ENCODE peak calls at places on chromosome 10, in eight cellular contexts. H is HCT116, B is HepG2, Z is A549, I is upper lobe of left lung, A is IMR-90, D is right lobe of liver, V is tibial nerve. X is an unnamed sample. For H3K4me1, the result is how much of the 10 kb centered on the place peaks cover.

GRCh38 chr10:63976538-63976937 is 455.3 kb downstream of the REEP3 start:
- DNase-seq in V (peak), A (peak), D (no peak), Z (peak), H (peak), I (peak), B (peak), X (peak)

GRCh38 chr10:130137659-130138478 is 1.7 kb downstream of the GLRX3 start:
- DNase-seq in B (no peak), H (no peak), Z (no peak), A (no peak), D (no peak), I (no peak), V (no peak), X (no peak)

GRCh38 chr10:59839576-59839975 is 66.8 kb downstream of the CCDC6 start:
- DNase-seq in I (no peak), V (no peak), A (peak), H (no peak), Z (no peak), B (no peak), D (no peak), X (no peak)

GRCh38 chr10:6579193-6579903 is 728 bp downstream of the PRKCQ start:
- DNase-seq in H (no peak), I (no peak), D (no peak), V (no peak), Z (no peak), B (no peak), A (no peak), X (peak)

GRCh38 chr10:104350146-104350635 is 3.4 kb upstream of the CFAP58 start:
- DNase-seq in D (no peak), H (peak), Z (peak), A (peak), B (peak), V (no peak), I (no peak), X (no peak)

GRCh38 chr10:26550774-26551526 is 112.8 kb downstream of the APBB1IP start:
- DNase-seq in B (peak), Z (no peak), I (no peak), D (no peak), A (no peak), V (no peak), H (peak), X (no peak)

GRCh38 chr10:60733189-60733815 is 45.0 kb upstream of the CDK1 start:
- DNase-seq in I (peak), B (no peak), D (peak), Z (peak), H (peak), V (no peak), A (no peak), X (peak)

GRCh38 chr10:71266147-71266917 is 52.7 kb upstream of the SLC29A3 start:
- DNase-seq in H (no peak), I (peak), B (peak), Z (no peak), A (peak), V (no peak), D (peak), X (peak)

GRCh38 chr10:110643670-110644597 is at the start of gene RBM20:
- DNase-seq in I (no peak), V (no peak), H (no peak), B (no peak), Z (no peak), D (peak), A (no peak), X (peak)

GRCh38 chr10:132319853-132320669 is 11.9 kb upstream of the LRRC27 start:
- DNase-seq in I (no peak), H (no peak), A (peak), B (peak), V (no peak), Z (peak), D (no peak), X (no peak)

GRCh38 chr10:44756235-44756634 is 154.9 kb upstream of the TMEM72 start:
- DNase-seq in A (peak), B (no peak), I (no peak), D (no peak), V (no peak), Z (no peak), H (no peak), X (no peak)

GRCh38 chr10:62694537-62695126 is 109.9 kb upstream of the ADO start:
- DNase-seq in B (no peak), A (no peak), Z (no peak), I (no peak), D (no peak), V (no peak), H (no peak), X (no peak)

GRCh38 chr10:98251399-98251798 is 16.6 kb downstream of the LOXL4 start:
- DNase-seq in B (no peak), A (no peak), Z (no peak), H (no peak), I (no peak), D (no peak), V (no peak), X (no peak)

GRCh38 chr10:121927361-121927840 is 430 bp downstream of the ATE1 start:
- DNase-seq in D (peak), I (peak), A (peak), V (no peak), H (peak), Z (peak), B (peak), X (peak)

GRCh38 chr10:132508497-132509443 is 28.8 kb upstream of the INPP5A start:
- DNase-seq in I (peak), V (no peak), B (no peak), H (no peak), D (no peak), A (no peak), Z (no peak), X (peak)

GRCh38 chr10:75121322-75121721 is 9.9 kb downstream of the SAMD8 start:
- DNase-seq in A (no peak), V (no peak), I (no peak), H (no peak), Z (no peak), D (no peak), B (no peak), X (no peak)

GRCh38 chr10:110353244-110354119 is 48.8 kb upstream of the SMNDC1 start:
- DNase-seq in V (no peak), I (no peak), H (peak), D (no peak), A (peak), Z (peak), B (no peak), X (no peak)

GRCh38 chr10:77606751-77607150 is 30.9 kb downstream of the KCNMA1 start:
- DNase-seq in I (no peak), A (no peak), D (no peak), H (no peak), Z (no peak), V (no peak), B (no peak), X (no peak)

GRCh38 chr10:1754506-1755177 is 17.3 kb upstream of the ADARB2 start:
- DNase-seq in B (no peak), V (no peak), H (no peak), I (no peak), D (no peak), A (no peak), Z (no peak), X (peak)

GRCh38 chr10:120336910-120337540 is 120.0 kb upstream of the PLPP4 start:
- DNase-seq in D (no peak), I (peak), B (peak), A (peak), V (peak), Z (peak), H (peak), X (peak)

GRCh38 chr10:118504044-118504944 is 91.2 kb downstream of the PRLHR start:
- DNase-seq in A (peak), I (no peak), D (no peak), Z (peak), B (no peak), V (no peak), H (peak), X (no peak)

GRCh38 chr10:11530806-11531205 is 80.6 kb downstream of the USP6NL start:
- DNase-seq in Z (no peak), H (no peak), A (no peak), I (no peak), V (no peak), D (no peak), B (no peak), X (no peak)
- H3K4me1 ChIP-seq in Z (under half), H (under half), A (under half), I (under half), V (under half), D (under half), B (half or more), X (under half)

DNA sequence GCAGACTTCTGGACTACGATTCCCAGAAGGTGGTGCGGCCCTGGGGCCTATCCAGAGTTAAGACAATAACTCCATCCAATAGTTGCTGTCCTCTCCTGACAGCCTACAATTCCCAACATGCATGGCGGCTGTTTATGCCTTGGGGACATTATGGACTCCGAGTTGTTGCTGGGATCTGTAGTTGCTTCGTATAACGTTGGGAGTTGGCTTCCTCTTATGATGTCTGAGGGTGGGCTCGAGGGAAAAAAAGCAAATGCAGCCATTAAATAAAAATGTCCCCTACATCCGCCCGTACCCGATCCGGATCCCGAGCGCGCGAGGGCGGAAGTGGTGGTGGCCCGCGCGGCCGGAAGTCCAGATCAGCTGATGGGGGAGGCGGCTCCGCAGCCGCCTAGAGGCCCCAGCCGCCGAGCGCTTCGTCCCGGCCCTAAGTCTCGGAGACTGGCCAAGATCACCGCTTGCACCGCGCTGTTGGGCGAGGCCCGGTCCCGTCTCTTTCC is at the start of gene ZSWIM8:
- DNase-seq in H (peak), A (peak), B (peak), V (peak), D (peak), I (peak), Z (peak), X (peak)
- TF ChIP-seq POLR2A in H (peak), A (peak), B (peak), V (no peak), D (peak), I (peak), Z (peak), X (peak)

GRCh38 chr10:126349676-126350075 is 38.6 kb downstream of the ADAM12 start:
- DNase-seq in Z (no peak), I (no peak), H (no peak), A (no peak), D (no peak), V (no peak), B (no peak), X (no peak)

GRCh38 chr10:126350216-126350992 is 37.9 kb downstream of the ADAM12 start:
- DNase-seq in V (no peak), B (no peak), I (no peak), H (peak), Z (peak), D (no peak), A (peak), X (no peak)

GRCh38 chr10:126349096-126349495 is 39.2 kb downstream of the ADAM12 start:
- DNase-seq in A (no peak), Z (no peak), D (no peak), I (no peak), V (no peak), H (no peak), B (no peak), X (no peak)

GRCh38 chr10:126352446-126352845 is 35.8 kb downstream of the ADAM12 start:
- DNase-seq in A (no peak), H (no peak), D (no peak), V (no peak), Z (no peak), I (no peak), B (no peak), X (no peak)

GRCh38 chr10:126351021-126351420 is 37.3 kb downstream of the ADAM12 start:
- DNase-seq in Z (no peak), V (no peak), A (no peak), B (no peak), I (no peak), H (no peak), D (no peak), X (no peak)
- H3K27ac ChIP-seq in Z (no peak), V (no peak), A (no peak), B (no peak), I (no peak), H (no peak), D (no peak), X (no peak)

GRCh38 chr10:69338133-69338456 is 59.8 kb downstream of the HK1 start:
- DNase-seq in I (peak), A (no peak), H (no peak), Z (no peak), V (no peak), B (no peak), D (no peak), X (no peak)
- H3K4me1 ChIP-seq in I (half or more), A (under half), H (under half), Z (under half), V (under half), B (under half), D (under half), X (under half)

GRCh38 chr10:100972904-100973535 is 3.7 kb downstream of the SEMA4G start:
- DNase-seq in V (no peak), Z (no peak), I (no peak), D (no peak), A (no peak), B (no peak), H (no peak), X (no peak)

GRCh38 chr10:100972115-100972903 is 3.0 kb downstream of the SEMA4G start:
- DNase-seq in Z (no peak), D (no peak), H (no peak), V (no peak), A (no peak), B (no peak), I (no peak), X (no peak)

GRCh38 chr10:100969175-100970075 is at the start of gene SEMA4G:
- DNase-seq in V (peak), Z (peak), A (peak), I (peak), D (peak), B (peak), H (peak), X (peak)

GRCh38 chr10:100970076-100970913 is 991 bp downstream of the SEMA4G start:
- DNase-seq in A (no peak), H (peak), D (peak), Z (peak), B (peak), V (no peak), I (peak), X (peak)

DNA sequence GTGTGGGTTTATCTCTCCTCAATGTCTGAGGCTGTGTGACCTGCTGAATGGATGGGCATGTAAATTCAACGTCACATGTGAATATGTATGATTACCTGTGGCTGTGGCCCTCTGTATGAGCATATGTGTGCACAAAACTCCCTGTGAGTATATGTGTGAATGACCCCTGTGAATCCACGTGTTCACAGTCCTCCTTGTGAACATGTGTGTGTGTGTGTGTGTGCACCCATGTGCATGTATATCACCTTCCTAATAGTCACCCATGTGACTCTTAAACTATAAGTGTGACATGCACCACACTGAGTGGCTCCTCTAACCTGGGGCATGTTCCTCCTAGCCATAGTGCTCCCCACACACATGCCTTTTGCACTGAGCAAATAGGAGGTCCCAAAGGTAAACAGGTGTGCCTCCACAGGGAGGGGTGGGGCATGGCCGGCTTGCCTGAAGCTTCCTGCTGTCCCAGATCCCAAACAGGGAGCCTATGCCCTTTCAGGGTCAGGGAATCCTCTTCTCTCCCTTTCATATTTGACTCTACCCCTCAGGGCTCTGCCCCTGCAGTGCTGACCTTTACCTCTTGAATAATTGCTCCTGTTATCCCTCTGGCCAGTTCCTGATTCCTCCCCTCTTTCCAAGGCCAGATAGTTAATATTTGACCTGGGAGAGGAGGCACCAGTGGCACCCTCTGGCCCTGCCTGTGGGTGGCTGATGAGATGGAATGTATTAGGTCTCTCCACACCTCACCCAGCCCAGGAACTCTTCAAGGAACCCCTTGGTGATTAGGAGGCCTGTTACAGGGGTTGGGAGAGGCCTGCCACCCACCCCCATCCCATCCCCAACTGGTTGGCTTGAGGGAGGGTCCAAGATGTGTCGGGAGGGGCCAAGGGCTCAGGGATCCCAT is 1.9 kb downstream of the SEMA4G start:
- DNase-seq in H (no peak), A (no peak), Z (peak), D (peak), I (no peak), B (peak), V (no peak), X (peak)
- TF ChIP-seq POLR2A in H (no peak), A (no peak), Z (no peak), D (no peak), I (no peak), B (no peak), V (no peak), X (no peak)

GRCh38 chr10:103102195-103102594 is 90.9 kb downstream of the NT5C2 start:
- DNase-seq in Z (no peak), I (no peak), A (no peak), H (no peak), B (no peak), V (no peak), D (no peak), X (no peak)
- H3K27ac ChIP-seq in Z (no peak), I (no peak), A (no peak), H (no peak), B (no peak), V (no peak), D (no peak), X (no peak)

DNA sequence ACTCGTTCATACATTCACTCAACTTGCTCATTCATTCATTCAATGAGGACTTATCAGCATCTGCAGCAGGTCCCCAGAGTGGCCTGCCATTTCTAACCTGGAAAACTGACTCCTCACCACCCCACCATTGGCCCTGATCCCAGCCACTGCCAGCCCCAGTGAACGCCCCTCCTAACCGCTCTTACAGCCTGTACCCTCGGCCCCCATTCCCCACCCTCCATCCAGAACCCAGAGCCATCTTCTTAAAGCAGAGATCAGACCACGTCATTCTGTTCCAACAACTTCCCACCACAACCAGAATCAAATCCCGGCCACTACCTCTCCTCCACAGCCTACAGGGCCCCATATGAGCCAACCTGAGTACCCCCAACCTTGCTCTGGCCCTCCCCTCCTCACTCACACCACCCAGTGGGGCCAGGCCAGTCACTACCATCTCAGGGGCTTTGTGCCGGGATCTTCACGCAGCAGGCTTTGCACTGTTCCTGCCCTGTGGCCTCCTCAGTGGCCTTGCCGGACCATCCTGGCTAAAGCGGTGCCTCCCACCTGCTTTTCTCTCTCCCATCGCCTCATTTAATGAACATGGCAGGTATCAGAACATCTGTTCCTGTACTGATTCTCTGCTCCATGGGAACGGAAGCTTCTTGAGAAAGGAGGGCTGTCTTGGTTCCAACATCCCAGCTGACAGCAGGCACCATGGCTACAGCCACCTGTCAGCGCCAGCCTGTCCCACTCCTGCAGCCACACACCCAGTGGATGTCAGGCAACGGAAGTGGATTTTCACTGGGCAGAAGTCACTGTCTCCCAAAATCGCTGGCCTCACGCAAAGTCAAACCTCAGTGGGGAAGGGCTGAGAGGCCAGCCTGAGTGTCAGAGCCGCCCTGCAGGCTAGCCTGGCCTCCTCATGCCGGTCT is 45.4 kb downstream of the FAM53B start:
- DNase-seq in Z (no peak), D (no peak), B (no peak), I (no peak), V (no peak), A (no peak), H (no peak), X (no peak)
- H3K4me1 ChIP-seq in Z (under half), D (under half), B (under half), I (half or more), V (half or more), A (under half), H (under half), X (under half)

DNA sequence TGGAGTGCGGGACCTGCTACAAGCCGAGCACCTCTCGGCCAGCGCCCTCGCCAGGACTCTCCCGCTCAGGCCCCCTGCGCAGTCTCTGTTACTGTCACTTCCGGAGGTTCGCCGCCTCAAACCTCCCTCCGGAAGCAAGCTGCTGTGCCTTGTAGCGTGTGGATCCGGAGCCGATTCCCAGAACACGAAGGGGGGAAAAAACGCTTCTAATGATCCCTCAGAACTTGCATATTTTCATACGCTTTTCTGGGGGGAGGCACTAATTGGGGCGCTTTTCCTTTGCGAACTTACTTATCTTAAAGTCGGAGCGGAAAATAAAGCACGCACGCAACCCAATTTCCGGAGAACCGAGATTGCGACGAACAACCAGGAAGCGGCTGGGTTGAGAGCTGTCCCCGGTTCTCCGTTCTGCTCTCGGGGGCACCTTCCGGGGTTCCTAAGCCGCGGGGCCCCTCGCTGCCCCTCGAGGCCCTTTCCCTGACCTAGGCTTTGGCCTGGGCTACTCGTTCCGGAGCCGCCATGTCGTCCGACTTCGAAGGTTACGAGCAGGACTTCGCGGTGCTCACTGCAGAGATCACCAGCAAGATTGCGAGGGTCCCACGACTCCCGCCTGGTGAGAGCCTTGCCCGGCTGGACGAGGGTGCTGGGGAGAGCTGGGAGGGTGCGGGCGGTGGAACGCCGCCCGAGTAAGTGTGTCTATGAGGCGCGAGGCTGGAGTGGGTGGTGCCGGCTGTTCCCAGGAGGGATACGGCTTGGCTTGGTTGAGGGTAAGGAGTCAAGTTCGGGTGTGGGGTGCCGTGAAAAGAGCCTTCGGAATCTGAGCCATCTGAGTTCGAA is at the start of the genes VTI1A and ZDHHC6:
- DNase-seq in H (peak), A (peak), V (peak), D (peak), Z (peak), B (peak), I (peak), X (peak)
- TF ChIP-seq POLR2A in H (no peak), A (peak), V (no peak), D (peak), Z (peak), B (peak), I (peak), X (peak)

GRCh38 chr10:124094419-124094785 is 1.0 kb upstream of the CHST15 start:
- DNase-seq in V (no peak), A (no peak), I (peak), D (no peak), H (no peak), B (no peak), Z (no peak), X (no peak)
- H3K27ac ChIP-seq in V (peak), A (no peak), I (peak), D (peak), H (peak), B (no peak), Z (peak), X (peak)

X was measured in body of pancreas.